ENCODE peak calls at places on chromosomes 5 and 9, in nine cellular contexts. C, O, Z, E, D, J, B, T and M are unnamed samples.

GRCh38 chr9:114499941-114500528 is 5.2 kb downstream of the WHRN start:
- DNase-seq in C (no peak), O (no peak), Z (no peak), E (no peak), D (no peak), J (no peak), B (no peak), T (no peak), M (no peak)

GRCh38 chr5:35416217-35416988 is 186.1 kb upstream of the PRLR start:
- DNase-seq in C (no peak), O (no peak), Z (no peak), E (no peak), D (no peak), J (no peak), B (no peak), T (no peak), M (no peak)

GRCh38 chr5:88930336-88930735 is 47.4 kb upstream of the MEF2C start:
- DNase-seq in C (no peak), O (no peak), Z (no peak), E (no peak), D (no peak), J (no peak), B (no peak), T (no peak), M (no peak)

GRCh38 chr5:178314961-178315820 is 82.6 kb upstream of the PHYKPL start:
- DNase-seq in C (no peak), O (no peak), Z (no peak), E (no peak), D (no peak), J (no peak), B (no peak), T (no peak), M (peak)

GRCh38 chr5:71887680-71888079 is 168.6 kb downstream of the CARTPT start:
- DNase-seq in C (peak), O (no peak), Z (peak), E (peak), D (no peak), J (peak), B (peak), T (peak), M (no peak)

GRCh38 chr5:173946353-173946752 is 42.6 kb upstream of the C5orf47 start:
- DNase-seq in C (no peak), O (no peak), Z (no peak), E (no peak), D (no peak), J (no peak), B (no peak), T (no peak), M (no peak)

GRCh38 chr9:3080951-3081350 is 237.1 kb upstream of the PUM3 start:
- DNase-seq in C (no peak), O (no peak), Z (no peak), E (no peak), D (no peak), J (no peak), B (no peak), T (no peak), M (no peak)

GRCh38 chr5:139752506-139753350 is 42.9 kb upstream of the PSD2 start:
- DNase-seq in C (no peak), O (no peak), Z (no peak), E (no peak), D (no peak), J (no peak), B (no peak), T (peak), M (no peak)

GRCh38 chr9:129069128-129069824 is 11.6 kb upstream of the DOLPP1 start:
- DNase-seq in C (no peak), O (peak), Z (no peak), E (no peak), D (no peak), J (no peak), B (no peak), T (no peak), M (peak)

GRCh38 chr9:20658677-20659473 is 25.2 kb upstream of the FOCAD start:
- DNase-seq in C (no peak), O (no peak), Z (no peak), E (peak), D (no peak), J (peak), B (peak), T (no peak), M (peak)

GRCh38 chr9:124343533-124344290 is 71.5 kb downstream of the PSMB7 start:
- DNase-seq in C (no peak), O (no peak), Z (no peak), E (no peak), D (no peak), J (no peak), B (no peak), T (peak), M (no peak)

GRCh38 chr9:111034573-111035539 is 3.4 kb downstream of the LPAR1 start:
- DNase-seq in C (no peak), O (no peak), Z (no peak), E (peak), D (no peak), J (no peak), B (no peak), T (no peak), M (no peak)

GRCh38 chr5:32312194-32312681 is 501 bp downstream of the MTMR12 start:
- DNase-seq in C (no peak), O (peak), Z (no peak), E (peak), D (peak), J (peak), B (peak), T (peak), M (peak)

GRCh38 chr9:18346761-18347160 is 127.2 kb upstream of the ADAMTSL1 start:
- DNase-seq in C (no peak), O (no peak), Z (no peak), E (no peak), D (no peak), J (no peak), B (no peak), T (no peak), M (no peak)

GRCh38 chr5:169307648-169308047 is 6.7 kb upstream of the SLIT3 start:
- DNase-seq in C (no peak), O (no peak), Z (no peak), E (no peak), D (no peak), J (no peak), B (no peak), T (no peak), M (no peak)

GRCh38 chr5:115402822-115403577 is 106.5 kb upstream of the CCDC112 start:
- DNase-seq in C (no peak), O (no peak), Z (no peak), E (peak), D (no peak), J (no peak), B (no peak), T (peak), M (no peak)

GRCh38 chr9:80156725-80157124 is 585.0 kb downstream of the TLE4 start:
- DNase-seq in C (no peak), O (no peak), Z (no peak), E (no peak), D (no peak), J (no peak), B (no peak), T (no peak), M (no peak)

GRCh38 chr5:84379749-84380148 is 4.9 kb downstream of the EDIL3 start:
- DNase-seq in C (no peak), O (no peak), Z (no peak), E (peak), D (no peak), J (no peak), B (no peak), T (no peak), M (no peak)

GRCh38 chr5:111326551-111326950 is 102.4 kb downstream of the CAMK4 start:
- DNase-seq in C (no peak), O (no peak), Z (no peak), E (no peak), D (no peak), J (no peak), B (no peak), T (no peak), M (no peak)

GRCh38 chr9:11966804-11967203 is 726.4 kb upstream of the TYRP1 start:
- DNase-seq in C (no peak), O (no peak), Z (no peak), E (no peak), D (no peak), J (no peak), B (peak), T (no peak), M (peak)

GRCh38 chr9:132412089-132412488 is 2.1 kb downstream of the CFAP77 start:
- DNase-seq in C (peak), O (no peak), Z (no peak), E (peak), D (no peak), J (no peak), B (peak), T (peak), M (peak)

GRCh38 chr9:70480405-70480980 is 66.0 kb upstream of the KLF9 start:
- DNase-seq in C (no peak), O (peak), Z (peak), E (peak), D (peak), J (no peak), B (no peak), T (no peak), M (no peak)

GRCh38 chr5:143401253-143401845 is 2.1 kb downstream of the NR3C1 start:
- DNase-seq in C (no peak), O (no peak), Z (no peak), E (peak), D (no peak), J (no peak), B (peak), T (no peak), M (no peak)

GRCh38 chr5:9544502-9545300 is 1.2 kb downstream of the SEMA5A start:
- DNase-seq in C (no peak), O (peak), Z (peak), E (peak), D (peak), J (peak), B (peak), T (peak), M (peak)

GRCh38 chr9:1434082-1434481 is 383.9 kb downstream of the DMRT2 start:
- DNase-seq in C (no peak), O (no peak), Z (no peak), E (no peak), D (no peak), J (peak), B (no peak), T (peak), M (no peak)

GRCh38 chr9:136720887-136721338 is 8.5 kb downstream of the DIPK1B start:
- DNase-seq in C (no peak), O (no peak), Z (no peak), E (no peak), D (no peak), J (no peak), B (no peak), T (no peak), M (peak)

GRCh38 chr9:116355153-116355827 is 201.7 kb downstream of the PAPPA start:
- DNase-seq in C (no peak), O (no peak), Z (no peak), E (peak), D (no peak), J (no peak), B (peak), T (no peak), M (peak)

GRCh38 chr9:124776613-124776951 is 351 bp upstream of the OLFML2A start:
- DNase-seq in C (no peak), O (no peak), Z (no peak), E (no peak), D (no peak), J (no peak), B (no peak), T (no peak), M (no peak)

GRCh38 chr5:179285236-179285635 is 60.0 kb downstream of the ADAMTS2 start:
- DNase-seq in C (no peak), O (no peak), Z (no peak), E (peak), D (peak), J (no peak), B (no peak), T (no peak), M (no peak)

GRCh38 chr9:135479469-135480052 is at the start of gene PPP1R26:
- DNase-seq in C (no peak), O (peak), Z (no peak), E (no peak), D (no peak), J (no peak), B (peak), T (no peak), M (no peak)

GRCh38 chr9:133058550-133059320 is 3.0 kb upstream of the CEL start:
- DNase-seq in C (no peak), O (no peak), Z (no peak), E (no peak), D (no peak), J (no peak), B (no peak), T (no peak), M (no peak)

GRCh38 chr5:103094737-103095136 is 25.2 kb downstream of the GIN1 start:
- DNase-seq in C (no peak), O (no peak), Z (no peak), E (no peak), D (no peak), J (no peak), B (no peak), T (no peak), M (no peak)

GRCh38 chr5:39461007-39461682 is 36.4 kb upstream of the DAB2 start:
- DNase-seq in C (no peak), O (peak), Z (no peak), E (no peak), D (no peak), J (no peak), B (no peak), T (no peak), M (no peak)

GRCh38 chr9:133658442-133659431 is 22.6 kb downstream of the DBH start:
- DNase-seq in C (peak), O (peak), Z (no peak), E (peak), D (no peak), J (peak), B (peak), T (peak), M (peak)

GRCh38 chr9:128771094-128771721 is 519 bp downstream of the ZER1 start:
- DNase-seq in C (no peak), O (peak), Z (no peak), E (peak), D (no peak), J (no peak), B (no peak), T (no peak), M (peak)

GRCh38 chr9:121841771-121842611 is 190.6 kb downstream of the DAB2IP start:
- DNase-seq in C (no peak), O (no peak), Z (no peak), E (no peak), D (peak), J (no peak), B (no peak), T (no peak), M (peak)

GRCh38 chr9:127809002-127809561 is 6.4 kb downstream of the FPGS start:
- DNase-seq in C (no peak), O (no peak), Z (no peak), E (no peak), D (no peak), J (no peak), B (no peak), T (no peak), M (no peak)

DNA sequence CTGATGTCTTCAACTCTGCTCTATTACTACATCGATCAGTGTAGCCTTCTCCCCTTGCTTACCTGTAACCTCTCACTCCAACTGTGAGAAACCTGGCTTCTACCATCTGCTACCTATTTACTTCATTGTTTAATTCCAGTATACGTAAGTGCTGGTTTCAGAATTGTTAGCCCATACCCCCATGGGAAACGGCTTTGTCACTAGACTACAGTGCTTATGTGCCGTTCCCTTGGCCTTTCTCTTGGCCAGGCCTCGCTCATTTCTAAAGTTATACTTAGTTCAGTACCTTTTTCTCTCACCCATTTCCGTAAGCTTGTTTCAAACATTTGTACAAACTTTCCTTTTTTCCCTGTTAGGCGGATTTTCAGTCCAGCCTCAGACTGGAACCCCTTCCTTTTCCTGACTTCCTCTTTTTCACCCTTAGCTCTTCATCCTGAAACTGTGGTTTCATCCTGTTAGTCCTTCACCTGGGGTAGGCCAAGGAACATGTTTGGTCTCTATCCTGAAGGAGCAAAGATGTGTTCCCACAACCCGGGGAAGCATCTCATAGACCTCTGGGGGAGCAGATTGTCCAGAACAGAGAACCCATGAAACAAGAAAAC is 21.7 kb downstream of the ALG2 start:
- DNase-seq in C (no peak), O (no peak), Z (no peak), E (no peak), D (no peak), J (no peak), B (no peak), T (no peak), M (no peak)
- H3K27ac ChIP-seq in C (no peak), O (no peak), Z (no peak), E (no peak), D (no peak), J (no peak), B (no peak), T (no peak), M (no peak)

DNA sequence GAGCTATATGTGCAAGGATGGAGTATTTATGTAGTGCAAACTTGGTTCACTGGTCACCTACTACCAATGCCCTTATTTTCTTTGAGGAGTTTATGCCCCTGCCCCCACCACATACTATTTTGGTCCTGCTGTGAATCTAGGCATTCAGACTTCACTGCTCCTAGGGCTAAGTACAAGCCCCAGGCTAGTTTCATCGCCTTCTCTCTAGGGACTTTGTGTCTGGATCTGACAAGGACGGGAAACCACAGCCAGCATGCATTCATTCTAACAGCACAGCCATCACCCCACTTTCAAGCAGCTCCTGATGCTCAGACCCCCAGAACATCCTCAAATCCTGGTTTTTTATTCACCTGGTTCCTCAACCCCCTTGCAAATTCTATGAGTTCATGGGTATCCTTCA is 56.8 kb downstream of the DRD1 start:
- DNase-seq in C (no peak), O (no peak), Z (no peak), E (no peak), D (no peak), J (no peak), B (no peak), T (peak), M (no peak)
- H3K4me3 ChIP-seq in C (no peak), O (no peak), Z (no peak), E (no peak), D (no peak), J (no peak), B (no peak), T (no peak), M (no peak)

DNA sequence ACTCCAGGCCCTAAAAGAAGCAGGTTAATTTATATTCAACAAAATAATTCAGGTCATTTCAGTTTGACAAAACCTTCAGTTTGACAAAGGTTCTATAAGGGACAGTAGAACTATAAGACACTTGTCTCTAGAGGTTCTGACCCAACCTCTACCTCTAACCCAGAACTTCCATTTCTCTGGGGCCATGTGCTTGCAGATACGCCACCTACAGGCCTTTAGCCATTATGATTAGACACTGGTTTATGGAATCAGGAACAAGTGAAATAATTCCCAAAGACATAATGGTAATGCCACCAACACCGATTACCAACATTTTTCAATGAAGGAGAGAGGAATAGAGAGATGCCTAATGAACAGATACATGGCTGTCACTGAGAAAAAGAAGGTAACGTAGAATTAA is 733.9 kb downstream of the PRELID2 start:
- DNase-seq in C (peak), O (no peak), Z (no peak), E (peak), D (no peak), J (peak), B (peak), T (peak), M (no peak)
- TF ChIP-seq CTCF in C (peak), O (no peak), Z (peak), E (no peak), D (no peak), J (no peak), B (peak), T (peak), M (peak)

GRCh38 chr5:156918311-156918845 is 44.6 kb downstream of the TIMD4 start:
- DNase-seq in C (no peak), O (no peak), Z (no peak), E (no peak), D (no peak), J (no peak), B (no peak), T (no peak), M (no peak)

GRCh38 chr5:156913719-156914370 is 49.2 kb downstream of the TIMD4 start:
- DNase-seq in C (no peak), O (peak), Z (no peak), E (no peak), D (no peak), J (no peak), B (peak), T (peak), M (peak)

GRCh38 chr5:156912869-156913268 is 50.2 kb downstream of the TIMD4 start:
- DNase-seq in C (no peak), O (no peak), Z (no peak), E (no peak), D (no peak), J (no peak), B (no peak), T (no peak), M (no peak)

GRCh38 chr5:156914371-156914737 is 48.7 kb downstream of the TIMD4 start:
- DNase-seq in C (no peak), O (no peak), Z (no peak), E (no peak), D (no peak), J (no peak), B (no peak), T (no peak), M (no peak)

GRCh38 chr5:156913355-156913718 is 49.7 kb downstream of the TIMD4 start:
- DNase-seq in C (no peak), O (no peak), Z (no peak), E (no peak), D (no peak), J (no peak), B (no peak), T (no peak), M (peak)
- H3K27ac ChIP-seq in C (no peak), O (no peak), Z (no peak), E (no peak), D (no peak), J (no peak), B (no peak), T (no peak), M (no peak)

GRCh38 chr5:123874600-123875201 is 362.7 kb downstream of the CSNK1G3 start:
- DNase-seq in C (no peak), O (no peak), Z (peak), E (peak), D (no peak), J (no peak), B (peak), T (peak), M (peak)
- H3K4me3 ChIP-seq in C (no peak), O (no peak), Z (no peak), E (no peak), D (no peak), J (no peak), B (peak), T (peak), M (peak)

DNA sequence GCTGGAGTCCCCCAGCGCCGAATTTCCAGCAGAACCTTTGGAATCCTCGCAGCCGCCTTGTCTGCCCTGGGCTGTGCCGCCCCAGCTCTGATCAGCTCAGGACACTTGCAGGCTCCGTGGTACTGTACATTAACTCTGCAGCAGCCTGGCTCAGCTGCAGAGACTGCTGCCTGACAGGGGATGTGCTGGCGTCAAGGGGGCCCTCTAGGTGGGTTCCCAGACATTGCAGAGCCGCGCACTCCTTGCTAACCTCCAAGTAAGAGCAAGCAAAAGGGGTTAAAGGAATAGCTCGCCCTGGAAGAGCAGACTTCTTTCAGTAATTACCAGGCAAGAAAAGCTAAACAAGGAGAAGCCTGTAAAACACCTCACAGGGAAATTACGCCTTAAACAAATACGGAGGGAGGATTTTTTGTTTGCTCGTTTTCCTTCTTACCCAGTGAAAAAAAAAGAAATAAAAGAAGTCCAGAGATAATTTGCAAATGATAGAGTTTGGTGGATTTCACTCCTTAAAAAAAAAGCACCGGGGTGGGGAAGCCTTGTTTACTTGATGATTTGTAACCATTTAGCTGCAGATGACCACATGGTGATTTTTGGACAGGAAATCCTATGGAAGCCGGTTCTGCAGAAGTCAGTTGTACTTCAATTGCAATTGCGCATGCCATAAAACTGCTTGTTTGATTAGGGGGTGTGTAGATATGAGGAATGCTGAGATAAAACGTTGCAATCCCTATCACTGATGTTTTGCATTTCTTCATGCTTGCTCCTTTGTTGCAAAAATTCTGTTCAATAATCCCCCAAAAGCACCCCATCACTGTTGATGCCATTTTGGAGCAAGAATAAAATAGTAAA is 305.8 kb downstream of the PDE4D start:
- DNase-seq in C (no peak), O (peak), Z (peak), E (peak), D (no peak), J (peak), B (peak), T (peak), M (peak)
- TF ChIP-seq CTCF in C (no peak), O (no peak), Z (peak), E (peak), D (no peak), J (peak), B (peak), T (peak), M (peak)